ENCODE peak calls at places on chromosomes 2 and 18, in eight cellular contexts. M is stomach; O is iris pigment epithelial cell; A is NCI-H1092; W is NCI-H1417; Y is activated naive CD4-positive, alpha-beta T cell; Q is EL; N is fibroblast of gingiva. B is an unnamed sample.

GRCh38 chr2:157196956-157197355 is 60.5 kb upstream of the GALNT5 start:
- DNase-seq in M (no peak), O (no peak), A (no peak), W (no peak), Y (no peak), Q (no peak), N (no peak), B (no peak)

GRCh38 chr2:2735041-2735440 is 404.0 kb upstream of the MYT1L start:
- DNase-seq in M (no peak), O (no peak), A (no peak), W (no peak), Y (no peak), Q (no peak), N (no peak), B (no peak)

GRCh38 chr18:33578371-33579146 is 540 bp downstream of the ASXL3 start:
- DNase-seq in M (peak; percentile 49), O (no peak), A (peak; percentile 66), W (peak; percentile 85), Y (no peak), Q (no peak), N (peak; percentile 1), B (peak; percentile 28)

GRCh38 chr2:236637691-236638569 is 68.3 kb downstream of the ACKR3 start:
- DNase-seq in M (no peak), O (no peak), A (no peak), W (no peak), Y (no peak), Q (peak; percentile 17), N (no peak), B (peak; percentile 33)

GRCh38 chr18:41324934-41325333 is 630.1 kb upstream of the PIK3C3 start:
- DNase-seq in M (no peak), O (peak; percentile 65), A (no peak), W (no peak), Y (no peak), Q (no peak), N (no peak), B (peak; percentile 38)

GRCh38 chr2:61178603-61179545 is 16.9 kb downstream of the C2orf74 start:
- DNase-seq in M (no peak), O (peak; percentile 64), A (no peak), W (no peak), Y (no peak), Q (peak; percentile 30), N (peak; percentile 24), B (no peak)

GRCh38 chr18:31241900-31242409 is 76.0 kb upstream of the DSG1 start:
- DNase-seq in M (no peak), O (peak; percentile 9), A (no peak), W (no peak), Y (no peak), Q (no peak), N (no peak), B (no peak)

GRCh38 chr2:151238527-151239487 is 22.9 kb downstream of the RBM43 start:
- DNase-seq in M (no peak), O (peak; percentile 91), A (peak; percentile 33), W (peak; percentile 34), Y (no peak), Q (peak; percentile 76), N (peak; percentile 85), B (peak; percentile 95)

GRCh38 chr2:100924122-100924519 is 78.0 kb upstream of the RPL31 start:
- DNase-seq in M (no peak), O (peak; percentile 38), A (no peak), W (no peak), Y (no peak), Q (no peak), N (no peak), B (no peak)

GRCh38 chr2:171598713-171599319 is 76.5 kb downstream of the CYBRD1 start:
- DNase-seq in M (peak; percentile 31), O (peak; percentile 77), A (peak; percentile 23), W (no peak), Y (no peak), Q (peak; percentile 75), N (peak; percentile 66), B (peak; percentile 93)

GRCh38 chr2:95166065-95166763 is 605 bp downstream of the ZNF2 start:
- DNase-seq in M (no peak), O (no peak), A (no peak), W (no peak), Y (no peak), Q (no peak), N (no peak), B (no peak)

GRCh38 chr2:109475531-109476210 is 138.1 kb downstream of the SEPTIN10 start:
- DNase-seq in M (no peak), O (peak; percentile 77), A (no peak), W (no peak), Y (no peak), Q (peak; percentile 72), N (peak; percentile 82), B (peak; percentile 58)

GRCh38 chr2:98086491-98087446 is at the start of gene VWA3B:
- DNase-seq in M (peak; percentile 91), O (peak; percentile 40), A (peak; percentile 22), W (peak; percentile 90), Y (no peak), Q (peak; percentile 44), N (peak; percentile 18), B (peak; percentile 68)

GRCh38 chr2:20093263-20094141 is 42.1 kb upstream of the LAPTM4A start:
- DNase-seq in M (peak; percentile 69), O (peak; percentile 81), A (peak; percentile 53), W (peak; percentile 25), Y (no peak), Q (peak; percentile 81), N (peak; percentile 77), B (peak; percentile 95)

GRCh38 chr18:42373584-42373983 is 418.6 kb downstream of the PIK3C3 start:
- DNase-seq in M (no peak), O (peak; percentile 2), A (no peak), W (no peak), Y (no peak), Q (no peak), N (peak; percentile 1), B (no peak)

GRCh38 chr2:102114290-102114721 is 28.2 kb upstream of the IL1R1 start:
- DNase-seq in M (no peak), O (peak; percentile 99), A (no peak), W (no peak), Y (no peak), Q (peak; percentile 82), N (no peak), B (peak; percentile 56)

GRCh38 chr2:152036611-152037469 is 62.0 kb downstream of the CACNB4 start:
- DNase-seq in M (peak; percentile 75), O (peak; percentile 72), A (peak; percentile 45), W (peak; percentile 60), Y (no peak), Q (peak; percentile 62), N (peak; percentile 59), B (peak; percentile 87)

GRCh38 chr2:23545391-23545790 is 160.4 kb downstream of the KLHL29 start:
- DNase-seq in M (no peak), O (peak; percentile 33), A (peak; percentile 53), W (peak; percentile 35), Y (no peak), Q (peak; percentile 47), N (no peak), B (peak; percentile 36)

GRCh38 chr2:68825891-68826290 is 45.3 kb downstream of the BMP10 start:
- DNase-seq in M (no peak), O (no peak), A (no peak), W (no peak), Y (no peak), Q (no peak), N (no peak), B (no peak)